ENCODE peak calls at places on chromosomes 11 and 22, in four cellular contexts. Q is amygdala; Z is HCT116; K is stimulated activated CD8-positive, alpha-beta memory T cell treated with anti-CD3 and anti-CD28 coated beads, Interleukin-7, amount 100 ng/mL, for 24 hours. J is an unnamed sample.

GRCh38 chr22:43484227-43484626 is 72.4 kb downstream of the MPPED1 start:
- DNase-seq in Q (no peak), Z (no peak), K (no peak), J (no peak)

GRCh38 chr11:19803506-19803998 is 90.9 kb downstream of the NAV2 start:
- DNase-seq in Q (no peak), K (no peak), Z (no peak), J (no peak)

GRCh38 chr22:33922268-33922667 is 2.0 kb upstream of the LARGE1 start:
- DNase-seq in Q (peak; percentile 29), K (no peak), Z (no peak), J (peak; percentile 43)

GRCh38 chr11:45042560-45042959 is 91.9 kb upstream of the TP53I11 start:
- DNase-seq in Z (no peak), Q (no peak), K (no peak), J (no peak)

GRCh38 chr11:30196400-30197206 is 34.2 kb upstream of the FSHB start:
- DNase-seq in Z (peak; percentile 32), K (peak; percentile 2), Q (no peak), J (peak; percentile 40)

GRCh38 chr11:63670077-63670737 is 969 bp downstream of the ATL3 start:
- DNase-seq in K (no peak), Z (no peak), Q (no peak), J (peak; percentile 6)

GRCh38 chr11:75380716-75381420 is 18.4 kb upstream of the RPS3 start:
- DNase-seq in K (no peak), Q (no peak), Z (no peak), J (no peak)

GRCh38 chr22:25726241-25726640 is 15.7 kb upstream of the MYO18B start:
- DNase-seq in Z (no peak), Q (no peak), K (no peak), J (no peak)

GRCh38 chr11:34327804-34328631 is 29.8 kb downstream of the ABTB2 start:
- DNase-seq in K (no peak), Q (no peak), Z (no peak), J (no peak)

GRCh38 chr22:45102896-45103420 is 60.8 kb upstream of the NUP50 start:
- DNase-seq in Z (no peak), K (no peak), Q (no peak), J (no peak)

GRCh38 chr11:47989779-47990178 is 9.4 kb downstream of the PTPRJ start:
- DNase-seq in Q (no peak), K (no peak), Z (no peak), J (no peak)

GRCh38 chr22:38078046-38078840 is 5.7 kb downstream of the SLC16A8 start:
- DNase-seq in K (no peak), Q (no peak), Z (no peak), J (no peak)

GRCh38 chr11:77372736-77373135 is 71.2 kb upstream of the GDPD4 start:
- DNase-seq in Z (no peak), K (no peak), Q (no peak), J (no peak)

GRCh38 chr11:79159657-79160450 is 281.0 kb downstream of the TENM4 start:
- DNase-seq in K (no peak), Q (no peak), Z (no peak), J (no peak)

GRCh38 chr11:16902979-16903378 is 111.2 kb downstream of the PLEKHA7 start:
- DNase-seq in Z (no peak), K (no peak), Q (no peak), J (no peak)

GRCh38 chr11:873723-874122 is 31.1 kb downstream of the TSPAN4 start:
- DNase-seq in Q (no peak), K (no peak), Z (no peak), J (no peak)

GRCh38 chr11:45852712-45853101 is 5.4 kb downstream of the CRY2 start:
- DNase-seq in Q (no peak), K (no peak), Z (no peak), J (no peak)